ENCODE peak calls at places on chromosomes 7 and 10, in six cellular contexts. O is transverse colon, Z is astrocyte, Q is endodermal cell, B is left ventricle myocardium inferior, C is IMR-90. N is an unnamed sample.

GRCh38 chr7:21542891-21543527 is at the start of gene DNAH11:
- DNase-seq in O (peak), Z (peak), Q (peak), B (peak), C (no peak), N (no peak)

GRCh38 chr10:113978802-113979201 is 64.9 kb upstream of the ADRB1 start:
- DNase-seq in O (no peak), Z (no peak), Q (no peak), B (peak), C (no peak), N (peak)

GRCh38 chr7:141695803-141696289 is 6.1 kb downstream of the DENND11 start:
- DNase-seq in O (peak), Z (no peak), Q (no peak), B (no peak), C (no peak), N (no peak)

GRCh38 chr10:22690158-22690557 is 24.2 kb downstream of the PIP4K2A start:
- DNase-seq in O (no peak), Z (no peak), Q (no peak), B (no peak), C (no peak), N (no peak)

GRCh38 chr10:101066146-101066889 is 4.5 kb downstream of the KAZALD1 start:
- DNase-seq in O (peak), Z (no peak), Q (peak), B (peak), C (peak), N (no peak)

GRCh38 chr10:34861293-34862004 is 46.4 kb upstream of the PARD3 start:
- DNase-seq in O (peak), Z (no peak), Q (peak), B (peak), C (peak), N (no peak)

GRCh38 chr10:128631801-128632241 is 505.6 kb upstream of the MKI67 start:
- DNase-seq in O (no peak), Z (no peak), Q (no peak), B (no peak), C (no peak), N (no peak)

GRCh38 chr10:111081595-111081994 is 4.8 kb downstream of the ADRA2A start:
- DNase-seq in O (no peak), Z (no peak), Q (peak), B (no peak), C (no peak), N (no peak)

GRCh38 chr7:90766814-90767564 is 170.9 kb downstream of the CDK14 start:
- DNase-seq in O (peak), Z (peak), Q (no peak), B (peak), C (peak), N (peak)

GRCh38 chr7:87507446-87507845 is 32.0 kb upstream of the ABCB4 start:
- DNase-seq in O (no peak), Z (no peak), Q (peak), B (no peak), C (no peak), N (no peak)

GRCh38 chr7:80496586-80496985 is 15.3 kb downstream of the GNAT3 start:
- DNase-seq in O (no peak), Z (peak), Q (no peak), B (no peak), C (peak), N (no peak)

GRCh38 chr10:127145173-127145572 is 51.2 kb downstream of the INSYN2A start:
- DNase-seq in O (no peak), Z (peak), Q (no peak), B (no peak), C (peak), N (no peak)

GRCh38 chr10:57288754-57289153 is 927.7 kb upstream of the ZWINT start:
- DNase-seq in O (no peak), Z (no peak), Q (no peak), B (no peak), C (no peak), N (no peak)

GRCh38 chr7:73727963-73728362 is 8.5 kb upstream of the STX1A start:
- DNase-seq in O (no peak), Z (no peak), Q (no peak), B (no peak), C (no peak), N (no peak)

GRCh38 chr10:127907411-127908105 is 655 bp downstream of the PTPRE start:
- DNase-seq in O (peak), Z (peak), Q (peak), B (peak), C (no peak), N (no peak)

GRCh38 chr7:101687791-101688182 is 58.7 kb upstream of the MYL10 start:
- DNase-seq in O (no peak), Z (no peak), Q (no peak), B (no peak), C (no peak), N (no peak)

GRCh38 chr7:123537026-123537642 is 2.7 kb upstream of the IQUB start:
- DNase-seq in O (no peak), Z (no peak), Q (no peak), B (no peak), C (peak), N (no peak)

GRCh38 chr7:28036748-28037147 is 143.8 kb downstream of the JAZF1 start:
- DNase-seq in O (no peak), Z (peak), Q (no peak), B (no peak), C (no peak), N (no peak)

DNA sequence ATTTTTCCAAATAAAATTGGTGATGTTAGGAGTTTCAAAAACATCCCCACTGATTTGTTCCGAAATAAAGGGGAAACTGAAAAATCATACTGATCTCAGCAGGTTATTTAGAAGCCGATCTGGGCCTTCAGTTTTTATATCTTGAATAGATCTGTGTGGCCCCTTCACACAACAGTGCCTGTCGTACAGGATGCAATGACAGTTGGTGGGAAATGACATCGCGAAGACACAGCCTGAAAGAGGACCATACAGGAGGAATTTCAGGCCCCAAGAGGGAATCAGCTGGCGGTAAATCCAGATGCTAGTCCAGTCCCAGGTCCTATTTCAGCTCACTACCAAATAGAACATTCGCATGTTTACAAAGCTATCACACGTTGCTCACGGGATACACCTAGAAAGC is 3.0 kb downstream of the H2BK1 start:
- DNase-seq in O (no peak), Z (no peak), Q (no peak), B (no peak), C (no peak), N (no peak)
- H3K4me3 ChIP-seq in O (no peak), Z (no peak), Q (no peak), B (no peak), C (no peak), N (no peak)

DNA sequence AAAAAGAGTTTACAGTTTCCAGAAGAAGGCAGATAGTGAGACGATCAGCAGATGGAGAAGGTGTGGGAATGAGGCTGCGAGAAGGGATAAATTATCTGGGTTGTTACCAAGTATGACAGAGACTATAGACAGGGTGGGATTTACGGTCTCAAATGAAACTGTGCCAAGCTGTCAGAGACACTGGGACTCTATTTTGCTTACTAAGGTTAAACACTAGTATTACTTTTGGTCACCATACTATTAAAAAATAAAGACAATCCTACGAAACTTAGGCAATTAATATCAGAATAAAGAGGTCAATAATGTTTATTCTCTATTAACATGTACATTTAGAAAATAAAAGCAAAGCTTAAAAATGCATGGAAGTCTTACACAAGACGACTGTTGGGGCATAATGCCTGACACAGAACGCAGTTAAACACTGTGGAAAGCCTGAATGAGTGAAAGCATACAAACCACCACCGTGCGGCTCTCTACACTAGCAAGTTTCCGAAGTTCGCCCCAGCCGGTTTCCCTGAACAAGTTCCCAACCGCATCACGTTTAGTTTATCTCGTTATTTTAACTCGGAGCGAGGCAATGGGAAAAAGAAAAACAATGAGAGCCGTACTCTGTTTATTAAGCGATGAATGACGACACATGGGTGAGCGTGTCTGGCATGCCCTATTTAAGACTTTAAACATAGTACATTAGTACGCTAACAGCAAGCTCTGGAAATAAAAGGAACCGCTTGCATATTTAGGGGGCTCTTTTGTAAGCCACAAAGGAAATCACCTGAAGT is 911 bp upstream of the CC2D2B start:
- DNase-seq in O (peak), Z (peak), Q (peak), B (peak), C (peak), N (peak)
- TF ChIP-seq CTCF in O (no peak), Z (peak), Q (peak), B (peak), C (peak), N (no peak)

GRCh38 chr7:30880941-30881340 is 30.7 kb upstream of the AQP1 start:
- DNase-seq in O (no peak), Z (no peak), Q (peak), B (no peak), C (no peak), N (no peak)
- H3K27ac ChIP-seq in O (peak), Z (no peak), Q (no peak), B (no peak), C (no peak), N (no peak)

GRCh38 chr10:102998508-102998907 is 80.4 kb downstream of the CNNM2 start:
- DNase-seq in O (no peak), Z (no peak), Q (peak), B (no peak), C (no peak), N (no peak)
- H3K4me3 ChIP-seq in O (no peak), Z (no peak), Q (no peak), B (no peak), C (no peak), N (no peak)

N was measured in dorsolateral prefrontal cortex.